ENCODE peak calls at places on chromosomes 1 and 21, in ten cellular contexts. A is NB4; G is A673; R is IMR-90; S is naive thymus-derived CD4-positive, alpha-beta T cell; F is body of pancreas; T is lung; D is right cardiac atrium; O is CD8-positive, alpha-beta memory T cell; B is fibroblast of mammary gland. X is an unnamed sample.

GRCh38 chr1:31013187-31013864 is 52.2 kb downstream of the PUM1 start:
- DNase-seq in T (no peak), F (no peak), R (peak; percentile 42), G (no peak), A (peak; percentile 38), S (no peak), B (peak; percentile 41), O (no peak), D (no peak), X (no peak)

GRCh38 chr1:211356723-211357418 is 30.2 kb downstream of the TRAF5 start:
- DNase-seq in R (peak; percentile 75), A (no peak), F (no peak), B (peak; percentile 84), T (no peak), D (no peak), G (peak; percentile 31), S (no peak), O (no peak), X (no peak)

GRCh38 chr1:117683571-117684285 is 77.9 kb downstream of the TENT5C start:
- DNase-seq in T (no peak), A (no peak), O (no peak), D (no peak), S (no peak), B (peak; percentile 11), F (no peak), R (peak; percentile 37), G (no peak), X (no peak)

GRCh38 chr1:172946814-172947507 is 103.8 kb downstream of the TNFSF18 start:
- DNase-seq in F (no peak), R (peak; percentile 82), D (no peak), O (no peak), T (no peak), A (no peak), G (no peak), S (no peak), B (peak; percentile 69), X (peak; percentile 9)

GRCh38 chr1:13593511-13594131 is 10.0 kb downstream of the PDPN start:
- DNase-seq in F (peak; percentile 23), D (peak; percentile 61), R (peak; percentile 36), T (no peak), A (no peak), S (no peak), O (no peak), G (no peak), B (peak; percentile 95), X (no peak)

GRCh38 chr1:240363315-240363714 is 248.6 kb downstream of the GREM2 start:
- DNase-seq in G (no peak), R (no peak), S (no peak), A (no peak), T (no peak), O (no peak), F (no peak), D (no peak), B (no peak), X (no peak)

GRCh38 chr1:53683986-53684740 is 54.8 kb downstream of the GLIS1 start:
- DNase-seq in T (no peak), G (peak; percentile 5), R (no peak), A (no peak), D (no peak), B (no peak), O (no peak), S (no peak), F (no peak), X (no peak)

GRCh38 chr21:15848632-15849031 is 118.8 kb downstream of the USP25 start:
- DNase-seq in D (no peak), R (peak; percentile 76), O (no peak), T (no peak), S (no peak), G (no peak), B (peak; percentile 83), F (no peak), A (no peak), X (no peak)

GRCh38 chr1:208100906-208101305 is 143.3 kb downstream of the PLXNA2 start:
- DNase-seq in T (no peak), G (no peak), A (no peak), F (no peak), S (no peak), D (no peak), B (no peak), R (peak; percentile 49), O (no peak), X (no peak)

GRCh38 chr1:42456754-42457089 is 379 bp downstream of the PPCS start:
- DNase-seq in S (no peak), A (peak; percentile 83), T (peak; percentile 54), B (peak; percentile 55), R (peak; percentile 50), F (peak; percentile 63), G (peak; percentile 56), O (peak; percentile 52), D (peak; percentile 47), X (peak; percentile 59)

GRCh38 chr1:172708452-172708851 is 49.5 kb downstream of the FASLG start:
- DNase-seq in S (no peak), O (no peak), B (no peak), G (no peak), A (no peak), R (no peak), F (no peak), T (no peak), D (no peak), X (peak; percentile 86)

DNA sequence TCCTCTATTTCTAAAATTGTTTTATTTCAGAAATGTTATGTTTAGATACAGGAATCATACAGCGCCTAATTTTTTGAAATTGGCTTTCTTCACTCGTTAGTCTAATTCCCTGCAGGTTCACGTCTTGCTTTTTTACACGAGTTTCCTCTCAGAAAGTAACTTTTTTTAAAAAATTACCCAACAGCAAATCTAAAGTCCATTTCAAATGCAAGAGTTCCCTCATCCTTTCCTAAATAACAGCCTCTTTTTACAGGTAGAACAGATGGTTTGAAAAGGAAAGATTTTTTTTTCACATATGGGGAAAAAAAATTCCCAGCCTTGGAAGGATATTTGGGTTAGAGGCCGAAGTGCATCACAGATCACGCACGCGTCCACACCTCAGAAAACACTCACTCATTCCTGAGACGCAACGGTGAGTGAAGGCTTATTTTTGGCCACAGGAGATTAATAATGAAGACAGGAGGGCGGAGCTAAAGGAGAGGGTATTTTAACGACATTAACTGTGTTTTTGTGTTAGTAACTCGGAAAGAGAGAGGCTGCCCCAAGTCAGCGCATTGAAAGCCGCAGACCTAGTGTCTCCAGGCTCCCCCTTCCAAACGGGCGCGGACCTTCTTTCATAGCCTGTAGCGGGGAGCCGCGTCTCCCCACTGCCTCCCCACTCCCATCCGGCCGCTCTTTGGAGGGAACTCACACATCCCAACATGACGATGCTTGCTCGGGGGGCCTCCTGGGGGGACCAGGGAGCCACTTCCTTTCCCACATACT is 936 bp upstream of the RIPK4 start:
- DNase-seq in D (no peak), T (no peak), B (no peak), G (peak; percentile 81), F (no peak), O (no peak), R (peak; percentile 17), S (no peak), A (no peak), X (peak; percentile 32)
- H3K4me3 ChIP-seq in D (peak overlapping the region; percentile 5), T (no peak overlapping the region), B (no peak overlapping the region), G (peak overlapping the region; percentile 70), F (no peak overlapping the region), O (peak overlapping the region; percentile 33), R (no peak overlapping the region), S (peak overlapping the region; percentile 64), A (no peak overlapping the region), X (peak overlapping the region; percentile 66)

GRCh38 chr1:16978139-16978538 is 2.3 kb downstream of the MFAP2 start:
- DNase-seq in G (no peak), S (no peak), A (no peak), B (no peak), D (no peak), O (no peak), F (no peak), T (no peak), R (no peak), X (no peak)

GRCh38 chr1:16979475-16980327 is 719 bp downstream of the MFAP2 start:
- DNase-seq in S (no peak), D (no peak), R (no peak), T (no peak), F (no peak), B (peak; percentile 67), O (no peak), A (peak; percentile 22), G (peak; percentile 59), X (no peak)

GRCh38 chr1:16980473-16981268 is at the start of gene MFAP2:
- DNase-seq in F (no peak), A (no peak), B (peak; percentile 38), D (no peak), O (no peak), R (no peak), G (peak; percentile 54), S (no peak), T (no peak), X (no peak)

GRCh38 chr1:16977377-16977776 is 3.0 kb downstream of the MFAP2 start:
- DNase-seq in B (no peak), G (no peak), T (no peak), A (no peak), F (no peak), D (no peak), O (no peak), R (no peak), S (no peak), X (no peak)

GRCh38 chr1:16978589-16979474 is 1.6 kb downstream of the MFAP2 start:
- DNase-seq in S (no peak), R (peak; percentile 86), B (peak; percentile 97), O (no peak), G (no peak), F (no peak), D (peak; percentile 59), A (no peak), T (no peak), X (no peak)
- H3K4me3 ChIP-seq in S (no peak overlapping the region), R (no peak overlapping the region), B (peak overlapping the region; percentile 70), O (no peak overlapping the region), G (peak overlapping the region; percentile 92), F (no peak overlapping the region), D (no peak overlapping the region), A (no peak overlapping the region), T (no peak overlapping the region), X (no peak overlapping the region)

DNA sequence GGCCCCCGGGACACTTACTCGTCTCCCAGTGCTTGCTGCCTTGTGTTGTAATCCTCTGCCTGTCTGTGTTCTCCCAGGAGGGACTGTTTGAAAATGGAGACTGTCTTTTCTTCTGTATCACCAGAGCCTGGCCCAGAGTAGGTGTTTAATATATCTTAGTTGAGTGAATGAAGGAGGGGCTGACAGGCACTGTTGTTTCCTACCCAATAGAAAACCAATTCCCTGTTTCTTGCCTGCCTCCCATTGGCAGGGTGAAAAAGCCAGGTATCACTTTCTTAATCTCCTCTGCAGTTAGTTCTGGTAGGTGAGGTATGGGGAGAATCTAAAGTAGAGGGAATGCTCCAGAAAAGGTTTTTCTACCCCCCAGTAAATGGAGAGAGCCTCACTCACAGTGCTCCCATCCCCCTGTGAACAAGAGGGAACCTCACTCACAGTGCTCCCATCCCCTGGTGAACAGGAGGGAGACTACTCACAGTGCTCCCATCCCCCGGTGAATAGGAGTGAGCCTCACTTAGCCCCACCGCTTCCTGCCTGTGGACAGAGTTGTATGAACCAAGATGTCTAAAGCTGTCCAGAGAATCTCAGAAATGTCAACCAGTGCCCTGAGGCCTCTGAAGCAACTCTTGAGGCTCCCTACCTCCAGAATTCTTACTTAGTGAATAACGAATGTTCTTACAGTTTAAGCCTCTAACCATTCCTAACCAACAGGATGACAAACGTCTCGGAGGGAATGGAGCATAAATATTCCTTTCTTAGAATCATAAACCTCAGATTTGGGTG is at the start of gene GJA5:
- DNase-seq in F (no peak), R (no peak), O (no peak), B (no peak), A (no peak), G (no peak), D (no peak), T (no peak), S (no peak), X (no peak)
- H3K4me3 ChIP-seq in F (no peak within 1 kb of the TSS), R (no peak within 1 kb of the TSS), O (no peak within 1 kb of the TSS), B (no peak within 1 kb of the TSS), A (no peak within 1 kb of the TSS), G (no peak within 1 kb of the TSS), D (no peak within 1 kb of the TSS), T (no peak within 1 kb of the TSS), S (no peak within 1 kb of the TSS), X (no peak within 1 kb of the TSS)

GRCh38 chr1:174967845-174968705 is 31.7 kb upstream of the CACYBP start:
- DNase-seq in O (no peak), A (no peak), G (no peak), F (no peak), D (no peak), T (no peak), R (no peak), S (no peak), B (no peak), X (no peak)
- H3K4me3 ChIP-seq in O (peak overlapping the region; percentile 20), A (no peak overlapping the region), G (no peak overlapping the region), F (no peak overlapping the region), D (no peak overlapping the region), T (no peak overlapping the region), R (no peak overlapping the region), S (peak overlapping the region; percentile 18), B (no peak overlapping the region), X (no peak overlapping the region)

X was measured in Jurkat, Clone E6-1.